ENCODE peak calls at places on chromosomes 1 and 21, in six cellular contexts. A is right cardiac atrium, S is K562, C is left ventricle myocardium inferior, O is neuronal stem cell, Z is H9. X is an unnamed sample.

GRCh38 chr1:167492509-167492910 is 25.8 kb downstream of the CD247 start:
- DNase-seq in A (no peak), S (no peak), C (no peak), O (no peak), Z (no peak), X (no peak)

GRCh38 chr1:6330410-6330827 is 63.1 kb downstream of the ACOT7 start:
- DNase-seq in A (no peak), S (no peak), C (no peak), O (no peak), Z (no peak), X (no peak)

GRCh38 chr1:241475688-241476087 is 43.9 kb downstream of the FH start:
- DNase-seq in A (no peak), S (no peak), C (no peak), O (no peak), Z (no peak), X (no peak)

GRCh38 chr21:20459838-20460237 is 538.4 kb upstream of the NCAM2 start:
- DNase-seq in A (no peak), S (no peak), C (no peak), O (no peak), Z (no peak), X (no peak)

GRCh38 chr21:31191553-31191952 is 152.5 kb downstream of the TIAM1 start:
- DNase-seq in A (no peak), S (no peak), C (no peak), O (no peak), Z (no peak), X (no peak)

GRCh38 chr1:27687906-27688305 is 15.9 kb upstream of the IFI6 start:
- DNase-seq in A (no peak), S (peak; percentile 3), C (no peak), O (no peak), Z (no peak), X (no peak)

GRCh38 chr1:211885746-211886522 is 55.4 kb upstream of the LPGAT1 start:
- DNase-seq in A (no peak), S (no peak), C (no peak), O (no peak), Z (no peak), X (no peak)

GRCh38 chr1:233885196-233886028 is 19.1 kb upstream of the SLC35F3 start:
- DNase-seq in A (no peak), S (no peak), C (no peak), O (no peak), Z (no peak), X (no peak)

GRCh38 chr1:94250341-94250740 is 13.0 kb upstream of the ARHGAP29 start:
- DNase-seq in A (no peak), S (no peak), C (no peak), O (no peak), Z (no peak), X (no peak)

GRCh38 chr1:67211589-67212563 is 45.6 kb downstream of the IL23R start:
- DNase-seq in A (no peak), S (no peak), C (no peak), O (peak; percentile 8), Z (no peak), X (no peak)

GRCh38 chr1:241423541-241424479 is 66.8 kb upstream of the RGS7 start:
- DNase-seq in A (no peak), S (no peak), C (no peak), O (peak; percentile 53), Z (peak; percentile 66), X (no peak)

GRCh38 chr1:12169442-12170135 is 2.8 kb downstream of the TNFRSF1B start:
- DNase-seq in A (no peak), S (no peak), C (no peak), O (no peak), Z (no peak), X (no peak)

GRCh38 chr1:19426294-19427086 is 58.8 kb downstream of the CAPZB start:
- DNase-seq in A (no peak), S (no peak), C (peak; percentile 46), O (no peak), Z (no peak), X (no peak)

GRCh38 chr1:58057820-58058219 is 488.7 kb downstream of the OMA1 start:
- DNase-seq in A (no peak), S (no peak), C (no peak), O (no peak), Z (no peak), X (no peak)

GRCh38 chr21:41571938-41572510 is 64.1 kb upstream of the TMPRSS2 start:
- DNase-seq in A (no peak), S (no peak), C (no peak), O (no peak), Z (no peak), X (no peak)

GRCh38 chr1:75134939-75135828 is 996 bp downstream of the LHX8 start:
- DNase-seq in A (no peak), S (no peak), C (no peak), O (peak; percentile 50), Z (peak; percentile 65), X (no peak)

GRCh38 chr1:8661185-8662110 is 156.0 kb downstream of the RERE start:
- DNase-seq in A (peak; percentile 59), S (no peak), C (no peak), O (no peak), Z (no peak), X (no peak)

GRCh38 chr1:196229546-196229945 is 378.7 kb downstream of the KCNT2 start:
- DNase-seq in A (no peak), S (no peak), C (no peak), O (no peak), Z (no peak), X (no peak)

GRCh38 chr1:64895500-64895899 is 70.8 kb downstream of the JAK1 start:
- DNase-seq in A (no peak), S (no peak), C (no peak), O (no peak), Z (no peak), X (no peak)
- H3K4me1 ChIP-seq in A (peaks cover 29% of the 10 kb centered on the region), S (peaks cover 13% of the 10 kb centered on the region), C (peaks cover 98% of the 10 kb centered on the region), O (peaks cover 4% of the 10 kb centered on the region), Z (peaks cover 9% of the 10 kb centered on the region), X (peaks cover 26% of the 10 kb centered on the region)

GRCh38 chr21:35026153-35026499 is 23.0 kb downstream of the RUNX1 start:
- DNase-seq in A (no peak), S (no peak), C (no peak), O (no peak), Z (no peak), X (no peak)
- H3K4me1 ChIP-seq in A (no peaks in the 10 kb centered on the region), S (peaks cover 31% of the 10 kb centered on the region), C (peaks cover 9% of the 10 kb centered on the region), O (no peaks in the 10 kb centered on the region), Z (no peaks in the 10 kb centered on the region), X (no peaks in the 10 kb centered on the region)

GRCh38 chr1:30734106-30734505 is 10.7 kb upstream of the MATN1 start:
- DNase-seq in A (no peak), S (no peak), C (no peak), O (no peak), Z (no peak), X (no peak)
- H3K4me1 ChIP-seq in A (no peaks in the 10 kb centered on the region), S (peaks cover 42% of the 10 kb centered on the region), C (peaks cover 7% of the 10 kb centered on the region), O (peaks cover 9% of the 10 kb centered on the region), Z (no peaks in the 10 kb centered on the region), X (no peaks in the 10 kb centered on the region)

GRCh38 chr1:87754036-87754603 is 425.4 kb downstream of the LMO4 start:
- DNase-seq in A (no peak), S (peak; percentile 38), C (no peak), O (no peak), Z (no peak), X (no peak)
- H3K4me1 ChIP-seq in A (no peaks in the 10 kb centered on the region), S (no peaks in the 10 kb centered on the region), C (no peaks in the 10 kb centered on the region), O (no peaks in the 10 kb centered on the region), Z (no peaks in the 10 kb centered on the region), X (no peaks in the 10 kb centered on the region)

DNA sequence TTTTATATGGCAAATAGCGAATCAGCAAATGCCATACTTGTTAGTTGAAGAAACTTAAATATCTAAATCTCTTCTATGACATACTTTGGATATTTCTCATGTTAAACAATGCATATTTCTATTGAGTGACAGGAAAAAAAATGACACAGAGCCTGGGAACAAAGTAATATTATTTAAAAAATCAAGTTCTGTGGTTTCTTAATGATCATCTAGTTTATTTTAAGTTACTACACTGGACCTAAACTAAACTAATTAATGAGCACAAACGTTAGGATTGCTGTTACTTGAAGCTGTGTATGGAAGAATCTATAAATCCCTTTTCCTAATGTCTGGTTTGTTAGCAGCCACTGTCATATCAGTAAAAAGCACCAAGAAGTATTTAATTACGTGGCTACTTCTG is 981.5 kb upstream of the B3GALT2 start:
- DNase-seq in A (no peak), S (no peak), C (no peak), O (no peak), Z (no peak), X (no peak)
- H3K4me1 ChIP-seq in A (no peaks in the 10 kb centered on the region), S (no peaks in the 10 kb centered on the region), C (no peaks in the 10 kb centered on the region), O (no peaks in the 10 kb centered on the region), Z (no peaks in the 10 kb centered on the region), X (no peaks in the 10 kb centered on the region)